ENCODE peak calls at places on chromosome 1, in nine cellular contexts. One of them, this sample, is unnamed.

GRCh38 chr1:225772323-225772768 is 5.3 kb upstream of the SRP9 start:
- DNase-seq in lung: peak
- DNase-seq in A549: peak
- DNase-seq in SJSA1: peak
- DNase-seq in psoas muscle: peak
- DNase-seq in breast epithelium: peak
- DNase-seq in ascending aorta: no peak
- DNase-seq in endothelial cell of umbilical vein: peak
- DNase-seq in GM23338: peak
- DNase-seq in this sample: peak

GRCh38 chr1:66253330-66253921 is 280.5 kb upstream of the SGIP1 start:
- DNase-seq in SJSA1: peak
- DNase-seq in breast epithelium: no peak
- DNase-seq in ascending aorta: no peak
- DNase-seq in endothelial cell of umbilical vein: peak
- DNase-seq in A549: peak
- DNase-seq in lung: no peak
- DNase-seq in psoas muscle: no peak
- DNase-seq in GM23338: peak
- DNase-seq in this sample: no peak

GRCh38 chr1:159985456-159985855 is 31.4 kb upstream of the SLAMF9 start:
- DNase-seq in endothelial cell of umbilical vein: no peak
- DNase-seq in ascending aorta: no peak
- DNase-seq in psoas muscle: no peak
- DNase-seq in GM23338: no peak
- DNase-seq in SJSA1: no peak
- DNase-seq in lung: no peak
- DNase-seq in breast epithelium: no peak
- DNase-seq in A549: no peak
- DNase-seq in this sample: no peak

GRCh38 chr1:43870306-43870705 is 63.3 kb upstream of the ARTN start:
- DNase-seq in GM23338: no peak
- DNase-seq in breast epithelium: no peak
- DNase-seq in endothelial cell of umbilical vein: no peak
- DNase-seq in psoas muscle: no peak
- DNase-seq in ascending aorta: no peak
- DNase-seq in lung: no peak
- DNase-seq in SJSA1: no peak
- DNase-seq in A549: no peak
- DNase-seq in this sample: no peak

GRCh38 chr1:243391355-243391754 is 135.5 kb downstream of the SDCCAG8 start:
- DNase-seq in ascending aorta: no peak
- DNase-seq in breast epithelium: no peak
- DNase-seq in lung: no peak
- DNase-seq in SJSA1: no peak
- DNase-seq in endothelial cell of umbilical vein: no peak
- DNase-seq in psoas muscle: no peak
- DNase-seq in A549: no peak
- DNase-seq in GM23338: no peak
- DNase-seq in this sample: no peak

GRCh38 chr1:223186800-223187199 is 43.8 kb upstream of the TLR5 start:
- DNase-seq in psoas muscle: no peak
- DNase-seq in SJSA1: no peak
- DNase-seq in A549: no peak
- DNase-seq in GM23338: no peak
- DNase-seq in lung: no peak
- DNase-seq in breast epithelium: no peak
- DNase-seq in ascending aorta: no peak
- DNase-seq in endothelial cell of umbilical vein: no peak
- DNase-seq in this sample: no peak

GRCh38 chr1:228295201-228295600 is 87.4 kb downstream of the OBSCN start:
- DNase-seq in endothelial cell of umbilical vein: no peak
- DNase-seq in ascending aorta: no peak
- DNase-seq in psoas muscle: no peak
- DNase-seq in GM23338: no peak
- DNase-seq in breast epithelium: no peak
- DNase-seq in lung: no peak
- DNase-seq in SJSA1: no peak
- DNase-seq in A549: no peak
- DNase-seq in this sample: no peak

GRCh38 chr1:29974345-29974744 is 738.0 kb downstream of the PTPRU start:
- DNase-seq in lung: peak
- DNase-seq in breast epithelium: no peak
- DNase-seq in SJSA1: peak
- DNase-seq in ascending aorta: no peak
- DNase-seq in endothelial cell of umbilical vein: peak
- DNase-seq in psoas muscle: no peak
- DNase-seq in A549: peak
- DNase-seq in GM23338: peak
- DNase-seq in this sample: no peak

GRCh38 chr1:156103521-156103947 is 11.0 kb upstream of the LMNA start:
- DNase-seq in SJSA1: peak
- DNase-seq in lung: no peak
- DNase-seq in psoas muscle: peak
- DNase-seq in GM23338: no peak
- DNase-seq in A549: no peak
- DNase-seq in ascending aorta: no peak
- DNase-seq in endothelial cell of umbilical vein: peak
- DNase-seq in breast epithelium: no peak
- DNase-seq in this sample: no peak

GRCh38 chr1:224874775-224875174 is 54.7 kb upstream of the DNAH14 start:
- DNase-seq in A549: no peak
- DNase-seq in SJSA1: no peak
- DNase-seq in breast epithelium: no peak
- DNase-seq in ascending aorta: no peak
- DNase-seq in psoas muscle: no peak
- DNase-seq in endothelial cell of umbilical vein: no peak
- DNase-seq in GM23338: no peak
- DNase-seq in lung: no peak
- DNase-seq in this sample: no peak

GRCh38 chr1:206753141-206753540 is 17.4 kb upstream of the IL19 start:
- DNase-seq in ascending aorta: no peak
- DNase-seq in breast epithelium: no peak
- DNase-seq in GM23338: no peak
- DNase-seq in psoas muscle: no peak
- DNase-seq in endothelial cell of umbilical vein: no peak
- DNase-seq in lung: no peak
- DNase-seq in A549: no peak
- DNase-seq in SJSA1: peak
- DNase-seq in this sample: no peak

GRCh38 chr1:111656093-111657017 is 36.8 kb downstream of the RAP1A start:
- DNase-seq in A549: peak
- DNase-seq in breast epithelium: no peak
- DNase-seq in endothelial cell of umbilical vein: peak
- DNase-seq in psoas muscle: no peak
- DNase-seq in SJSA1: peak
- DNase-seq in lung: no peak
- DNase-seq in ascending aorta: no peak
- DNase-seq in GM23338: peak
- DNase-seq in this sample: no peak

GRCh38 chr1:45752441-45753052 is 2.1 kb upstream of the IPP start:
- DNase-seq in A549: no peak
- DNase-seq in endothelial cell of umbilical vein: no peak
- DNase-seq in psoas muscle: no peak
- DNase-seq in ascending aorta: no peak
- DNase-seq in GM23338: no peak
- DNase-seq in lung: no peak
- DNase-seq in breast epithelium: no peak
- DNase-seq in SJSA1: no peak
- DNase-seq in this sample: no peak

DNA sequence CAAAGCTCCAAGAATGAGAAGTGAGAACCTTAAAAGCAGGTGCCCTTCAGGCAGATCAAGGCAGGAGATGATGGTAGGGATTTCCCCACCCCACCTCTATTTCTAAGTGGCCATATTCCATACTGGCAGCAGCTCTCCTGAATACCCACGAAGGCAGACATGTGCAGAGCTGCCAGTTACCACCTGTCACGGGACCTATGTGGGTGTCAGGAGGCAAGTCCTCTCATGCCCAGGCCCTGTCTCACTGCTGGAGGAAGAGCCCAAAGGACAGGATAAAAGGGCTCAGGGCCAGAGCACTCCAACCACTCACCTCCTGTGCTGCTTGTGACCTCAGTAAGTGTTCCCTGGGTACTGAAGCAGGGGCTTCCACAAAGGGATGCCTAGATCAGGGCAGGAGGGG is 721 bp upstream of the LCE1B start:
- DNase-seq in SJSA1: no peak
- DNase-seq in breast epithelium: no peak
- DNase-seq in GM23338: no peak
- DNase-seq in psoas muscle: no peak
- DNase-seq in A549: no peak
- DNase-seq in ascending aorta: no peak
- DNase-seq in lung: no peak
- DNase-seq in endothelial cell of umbilical vein: no peak
- DNase-seq in this sample: no peak
- H3K27ac ChIP-seq in SJSA1: no peak
- H3K27ac ChIP-seq in breast epithelium: no peak
- H3K27ac ChIP-seq in GM23338: no peak
- H3K27ac ChIP-seq in psoas muscle: no peak
- H3K27ac ChIP-seq in A549: no peak
- H3K27ac ChIP-seq in ascending aorta: no peak
- H3K27ac ChIP-seq in lung: no peak
- H3K27ac ChIP-seq in endothelial cell of umbilical vein: no peak
- H3K27ac ChIP-seq in this sample: no peak

GRCh38 chr1:5660141-5660935 is 331.9 kb downstream of the NPHP4 start:
- DNase-seq in endothelial cell of umbilical vein: no peak
- DNase-seq in ascending aorta: no peak
- DNase-seq in breast epithelium: no peak
- DNase-seq in lung: no peak
- DNase-seq in psoas muscle: no peak
- DNase-seq in SJSA1: no peak
- DNase-seq in GM23338: no peak
- DNase-seq in A549: no peak
- DNase-seq in this sample: no peak
- H3K27ac ChIP-seq in endothelial cell of umbilical vein: no peak
- H3K27ac ChIP-seq in ascending aorta: no peak
- H3K27ac ChIP-seq in breast epithelium: no peak
- H3K27ac ChIP-seq in lung: no peak
- H3K27ac ChIP-seq in psoas muscle: no peak
- H3K27ac ChIP-seq in SJSA1: no peak
- H3K27ac ChIP-seq in GM23338: no peak
- H3K27ac ChIP-seq in A549: no peak
- H3K27ac ChIP-seq in this sample: no peak

DNA sequence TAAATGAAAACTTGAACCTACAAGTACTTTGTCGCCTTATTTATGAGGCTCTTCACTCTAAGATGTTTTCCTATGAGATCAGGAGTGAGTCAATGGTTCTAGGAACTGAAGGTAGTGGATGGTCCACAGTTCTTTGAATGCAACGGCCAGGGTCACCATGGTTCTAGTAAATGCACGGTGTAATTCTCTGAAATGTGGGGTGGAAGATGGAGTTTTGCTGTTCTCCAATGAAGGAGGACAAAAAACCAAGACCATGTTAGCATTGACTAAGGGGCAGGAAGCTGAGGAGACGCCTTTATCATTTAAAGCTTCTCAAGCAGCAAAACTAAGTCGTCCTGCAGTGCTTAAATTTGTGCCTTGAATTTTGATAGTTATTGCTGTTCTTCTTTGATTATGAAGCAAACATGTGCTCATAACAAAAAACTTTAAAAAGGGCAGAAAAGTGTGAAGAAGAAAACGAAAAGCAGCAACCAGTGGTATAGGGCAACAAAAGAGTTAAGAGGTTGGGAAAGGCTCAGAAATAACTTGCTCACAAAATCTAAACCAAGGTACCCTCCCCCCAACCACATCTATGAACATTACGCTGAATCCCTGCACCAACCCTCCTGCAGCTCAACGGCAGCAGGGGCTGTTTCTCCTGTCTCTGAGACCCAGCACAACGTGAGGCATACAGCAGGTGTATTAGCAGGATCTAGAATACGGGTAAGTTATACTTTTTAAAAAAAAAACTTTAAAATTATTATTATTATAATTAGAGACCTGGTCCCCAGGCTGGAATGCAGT is 85.0 kb downstream of the MRPL37 start:
- DNase-seq in A549: no peak
- DNase-seq in lung: no peak
- DNase-seq in breast epithelium: no peak
- DNase-seq in psoas muscle: no peak
- DNase-seq in endothelial cell of umbilical vein: no peak
- DNase-seq in ascending aorta: no peak
- DNase-seq in GM23338: no peak
- DNase-seq in SJSA1: no peak
- DNase-seq in this sample: no peak
- H3K27ac ChIP-seq in A549: no peak
- H3K27ac ChIP-seq in lung: no peak
- H3K27ac ChIP-seq in breast epithelium: no peak
- H3K27ac ChIP-seq in psoas muscle: peak
- H3K27ac ChIP-seq in endothelial cell of umbilical vein: no peak
- H3K27ac ChIP-seq in ascending aorta: peak
- H3K27ac ChIP-seq in GM23338: peak
- H3K27ac ChIP-seq in SJSA1: no peak
- H3K27ac ChIP-seq in this sample: no peak

DNA sequence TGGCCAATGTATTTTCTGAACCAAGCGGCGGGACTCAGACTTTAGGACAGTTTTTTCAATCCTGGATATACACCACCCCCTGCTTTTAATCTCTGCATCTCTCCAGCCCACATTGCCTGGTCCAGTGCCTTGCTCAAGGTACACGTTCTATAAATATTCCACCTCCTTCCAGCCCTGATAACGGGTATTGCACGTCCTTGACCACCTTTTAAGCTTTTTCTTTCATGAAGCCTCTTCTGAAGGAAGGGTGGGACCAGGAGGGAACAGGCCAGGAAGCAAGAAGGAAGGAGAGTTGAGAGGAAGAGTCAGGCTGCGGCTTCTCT is 3.4 kb downstream of the S100A16 start:
- DNase-seq in A549: no peak
- DNase-seq in endothelial cell of umbilical vein: no peak
- DNase-seq in psoas muscle: no peak
- DNase-seq in lung: no peak
- DNase-seq in GM23338: no peak
- DNase-seq in breast epithelium: no peak
- DNase-seq in ascending aorta: no peak
- DNase-seq in SJSA1: no peak
- DNase-seq in this sample: no peak
- H3K27ac ChIP-seq in A549: peak
- H3K27ac ChIP-seq in endothelial cell of umbilical vein: peak
- H3K27ac ChIP-seq in psoas muscle: peak
- H3K27ac ChIP-seq in lung: peak
- H3K27ac ChIP-seq in GM23338: peak
- H3K27ac ChIP-seq in breast epithelium: peak
- H3K27ac ChIP-seq in ascending aorta: peak
- H3K27ac ChIP-seq in SJSA1: peak
- H3K27ac ChIP-seq in this sample: peak

DNA sequence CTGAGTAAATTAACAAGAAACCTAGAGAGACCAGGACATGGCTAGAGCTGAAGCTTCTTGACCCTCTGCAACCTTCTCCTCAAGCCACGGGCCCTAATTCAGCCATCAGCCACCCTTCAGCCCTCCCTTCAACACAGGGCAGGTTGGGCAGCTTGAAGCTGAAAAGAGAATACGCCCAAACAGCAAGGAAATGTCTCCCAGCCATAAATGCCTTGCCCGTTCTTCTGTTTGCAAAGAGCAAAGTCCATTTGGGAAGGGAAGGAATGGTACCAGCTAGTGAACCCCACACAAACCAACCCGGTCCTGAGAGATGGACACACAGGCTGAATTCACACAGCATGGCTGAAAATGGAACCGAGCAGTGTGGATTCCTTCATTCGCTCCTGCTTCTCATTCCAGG is 11.5 kb downstream of the PLEKHA6 start:
- DNase-seq in endothelial cell of umbilical vein: no peak
- DNase-seq in psoas muscle: no peak
- DNase-seq in SJSA1: no peak
- DNase-seq in lung: no peak
- DNase-seq in A549: no peak
- DNase-seq in breast epithelium: no peak
- DNase-seq in ascending aorta: no peak
- DNase-seq in GM23338: no peak
- DNase-seq in this sample: no peak
- H3K27ac ChIP-seq in endothelial cell of umbilical vein: no peak
- H3K27ac ChIP-seq in psoas muscle: no peak
- H3K27ac ChIP-seq in SJSA1: no peak
- H3K27ac ChIP-seq in lung: peak
- H3K27ac ChIP-seq in A549: peak
- H3K27ac ChIP-seq in breast epithelium: peak
- H3K27ac ChIP-seq in ascending aorta: peak
- H3K27ac ChIP-seq in GM23338: no peak
- H3K27ac ChIP-seq in this sample: no peak